ENCODE peak calls at places on chromosomes 4 and X, in six cellular contexts. D, Z, E, B, A and U are unnamed samples.

GRCh38 chrX:258291-259040 is 22.7 kb upstream of the PLCXD1 start:
- DNase-seq in D (no peak), Z (no peak), E (no peak), B (peak), A (no peak), U (no peak)

GRCh38 chr4:5969336-5969735 is 48.9 kb downstream of the C4orf50 start:
- DNase-seq in D (no peak), Z (no peak), E (no peak), B (no peak), A (no peak), U (no peak)

GRCh38 chrX:11791090-11791489 is 33.1 kb downstream of the MSL3 start:
- DNase-seq in D (no peak), Z (no peak), E (no peak), B (no peak), A (no peak), U (peak)

GRCh38 chr4:171794528-171794927 is 18.7 kb upstream of the GALNTL6 start:
- DNase-seq in D (no peak), Z (no peak), E (no peak), B (no peak), A (no peak), U (no peak)

GRCh38 chr4:48913346-48913745 is 6.8 kb upstream of the OCIAD2 start:
- DNase-seq in D (peak), Z (no peak), E (peak), B (no peak), A (no peak), U (no peak)

GRCh38 chr4:60241886-60242285 is 958.2 kb upstream of the ADGRL3 start:
- DNase-seq in D (no peak), Z (no peak), E (no peak), B (no peak), A (no peak), U (no peak)

GRCh38 chrX:38109042-38109904 is 102.9 kb downstream of the SYTL5 start:
- DNase-seq in D (no peak), Z (no peak), E (no peak), B (no peak), A (no peak), U (no peak)

GRCh38 chrX:10557166-10557565 is 63.2 kb downstream of the MID1 start:
- DNase-seq in D (no peak), Z (no peak), E (no peak), B (no peak), A (no peak), U (no peak)

GRCh38 chr4:171203425-171203824 is 609.8 kb upstream of the GALNTL6 start:
- DNase-seq in D (peak), Z (no peak), E (no peak), B (no peak), A (no peak), U (no peak)

GRCh38 chrX:7690842-7691241 is 152.1 kb upstream of the VCX start:
- DNase-seq in D (no peak), Z (no peak), E (no peak), B (no peak), A (no peak), U (peak)

GRCh38 chr4:67207941-67208441 is 337.3 kb downstream of the CENPC start:
- DNase-seq in D (peak), Z (no peak), E (no peak), B (no peak), A (no peak), U (no peak)

GRCh38 chrX:114272096-114272686 is 311.7 kb upstream of the HTR2C start:
- DNase-seq in D (no peak), Z (no peak), E (no peak), B (no peak), A (no peak), U (no peak)

GRCh38 chrX:69179380-69179911 is 14.2 kb upstream of the PJA1 start:
- DNase-seq in D (no peak), Z (no peak), E (no peak), B (no peak), A (no peak), U (peak)

GRCh38 chr4:87523307-87523706 is 5.9 kb downstream of the SPARCL1 start:
- DNase-seq in D (no peak), Z (no peak), E (no peak), B (no peak), A (no peak), U (no peak)

GRCh38 chrX:125378205-125378604 is 58.5 kb downstream of the TEX13C start:
- DNase-seq in D (no peak), Z (no peak), E (no peak), B (no peak), A (no peak), U (no peak)

GRCh38 chr4:17232575-17233253 is 279.2 kb downstream of the QDPR start:
- DNase-seq in D (no peak), Z (no peak), E (peak), B (no peak), A (no peak), U (no peak)

GRCh38 chrX:68932611-68933010 is 103.8 kb downstream of the EFNB1 start:
- DNase-seq in D (no peak), Z (no peak), E (no peak), B (no peak), A (peak), U (no peak)

GRCh38 chr4:41889328-41889727 is 45.9 kb upstream of the TMEM33 start:
- DNase-seq in D (no peak), Z (no peak), E (no peak), B (no peak), A (no peak), U (no peak)

GRCh38 chr4:184100297-184100885 is 117.3 kb downstream of the ENPP6 start:
- DNase-seq in D (peak), Z (no peak), E (no peak), B (peak), A (no peak), U (no peak)

GRCh38 chr4:81676552-81676951 is 204.8 kb upstream of the RASGEF1B start:
- DNase-seq in D (no peak), Z (no peak), E (no peak), B (no peak), A (no peak), U (no peak)

GRCh38 chrX:37753384-37753783 is 26.5 kb upstream of the CYBB start:
- DNase-seq in D (no peak), Z (no peak), E (no peak), B (no peak), A (no peak), U (no peak)

GRCh38 chrX:104922206-104922621 is 298.3 kb downstream of the TEX13A start:
- DNase-seq in D (peak), Z (peak), E (peak), B (no peak), A (no peak), U (peak)

GRCh38 chrX:139533444-139533843 is 2.9 kb downstream of the F9 start:
- DNase-seq in D (no peak), Z (no peak), E (no peak), B (no peak), A (no peak), U (no peak)

GRCh38 chr4:68359508-68359907 is 9.6 kb upstream of the YTHDC1 start:
- DNase-seq in D (no peak), Z (no peak), E (no peak), B (no peak), A (no peak), U (no peak)

GRCh38 chr4:137755033-137755471 is 222.8 kb upstream of the PCDH18 start:
- DNase-seq in D (peak), Z (no peak), E (peak), B (no peak), A (no peak), U (no peak)

GRCh38 chr4:30718889-30719252 is 1.3 kb upstream of the PCDH7 start:
- DNase-seq in D (peak), Z (no peak), E (no peak), B (no peak), A (no peak), U (no peak)

GRCh38 chr4:180057891-180058643 is 2185.1 kb upstream of the TENM3 start:
- DNase-seq in D (peak), Z (no peak), E (peak), B (peak), A (no peak), U (peak)

GRCh38 chrX:9614016-9614415 is 149.2 kb downstream of the TBL1X start:
- DNase-seq in D (peak), Z (no peak), E (peak), B (no peak), A (no peak), U (no peak)

GRCh38 chr4:135283934-135284333 is 1082.3 kb upstream of the PABPC4L start:
- DNase-seq in D (no peak), Z (no peak), E (no peak), B (no peak), A (no peak), U (no peak)

GRCh38 chrX:23885803-23886202 is 21.9 kb downstream of the APOO start:
- DNase-seq in D (no peak), Z (no peak), E (no peak), B (no peak), A (no peak), U (no peak)

GRCh38 chr4:164536829-164537228 is 217.1 kb upstream of the SMIM31 start:
- DNase-seq in D (peak), Z (no peak), E (peak), B (no peak), A (peak), U (no peak)

GRCh38 chr4:62640296-62640695 is 1440.2 kb downstream of the ADGRL3 start:
- DNase-seq in D (peak), Z (no peak), E (no peak), B (no peak), A (no peak), U (no peak)

GRCh38 chr4:115323106-115323684 is 209.8 kb upstream of the NDST4 start:
- DNase-seq in D (no peak), Z (no peak), E (no peak), B (no peak), A (no peak), U (no peak)

GRCh38 chr4:83082777-83083176 is 31.8 kb downstream of the PLAC8 start:
- DNase-seq in D (peak), Z (no peak), E (no peak), B (no peak), A (no peak), U (no peak)

GRCh38 chr4:56863441-56864129 is 42.1 kb upstream of the SPINK2 start:
- DNase-seq in D (peak), Z (no peak), E (no peak), B (no peak), A (no peak), U (no peak)

GRCh38 chr4:136864580-136865185 is 667.6 kb downstream of the PCDH18 start:
- DNase-seq in D (peak), Z (no peak), E (peak), B (no peak), A (no peak), U (no peak)